ENCODE peak calls at places on chromosomes 11 and 22, in seven cellular contexts. R is neural progenitor cell; X is lung; M is psoas muscle; A is adrenal gland; G is small intestine; P is CD8-positive, alpha-beta T cell. E is an unnamed sample.

GRCh38 chr11:27933992-27934829 is 173.7 kb downstream of the KIF18A start:
- DNase-seq in X (no peak), R (no peak), M (no peak), A (no peak), P (no peak), G (no peak), E (peak; percentile 84)

GRCh38 chr11:118065375-118065774 is 11.5 kb upstream of the TMPRSS4 start:
- DNase-seq in X (no peak), R (no peak), P (no peak), G (no peak), A (no peak), M (no peak), E (no peak)

GRCh38 chr22:19628038-19628776 is 86.1 kb upstream of the SEPTIN5 start:
- DNase-seq in X (no peak), A (no peak), P (no peak), G (no peak), M (no peak), R (no peak), E (no peak)

GRCh38 chr11:8084352-8084751 is 3.3 kb downstream of the TUB start:
- DNase-seq in G (no peak), M (no peak), A (no peak), R (no peak), X (no peak), P (no peak), E (no peak)

GRCh38 chr11:541433-541885 is 4.1 kb downstream of the LRRC56 start:
- DNase-seq in R (no peak), M (no peak), G (no peak), X (no peak), A (no peak), P (no peak), E (no peak)

GRCh38 chr22:27022741-27023373 is 365.5 kb downstream of the MIAT start:
- DNase-seq in G (no peak), A (no peak), X (no peak), M (no peak), P (no peak), R (peak; percentile 8), E (no peak)

GRCh38 chr11:12066799-12067508 is 43.4 kb upstream of the MICAL2 start:
- DNase-seq in G (peak; percentile 56), P (no peak), M (peak; percentile 58), R (peak; percentile 48), A (no peak), X (peak; percentile 66), E (peak; percentile 71)

GRCh38 chr11:19905280-19905853 is 192.7 kb downstream of the NAV2 start:
- DNase-seq in M (no peak), R (peak; percentile 55), G (peak; percentile 20), A (peak; percentile 6), X (no peak), P (no peak), E (peak; percentile 76)

GRCh38 chr22:20438678-20439492 is 1.3 kb upstream of the SCARF2 start:
- DNase-seq in P (no peak), A (no peak), M (no peak), X (no peak), G (no peak), R (peak; percentile 42), E (no peak)

GRCh38 chr11:67389477-67389876 is 2.3 kb upstream of the RAD9A start:
- DNase-seq in R (peak; percentile 66), A (peak; percentile 44), P (no peak), X (no peak), G (no peak), M (no peak), E (no peak)

GRCh38 chr11:86245369-86246292 is 1.1 kb downstream of the EED start:
- DNase-seq in R (peak; percentile 48), G (peak; percentile 34), P (peak; percentile 4), A (no peak), M (no peak), X (no peak), E (peak; percentile 13)

GRCh38 chr11:10899542-10899830 is 41.6 kb upstream of the ZBED5 start:
- DNase-seq in A (no peak), P (no peak), R (no peak), M (peak; percentile 52), X (peak; percentile 58), G (peak; percentile 37), E (no peak)

GRCh38 chr11:27216268-27217149 is 146.5 kb downstream of the CCDC34 start:
- DNase-seq in X (no peak), A (peak; percentile 87), R (no peak), M (peak; percentile 65), G (no peak), P (no peak), E (peak; percentile 54)

GRCh38 chr11:32949739-32950138 is 57.1 kb downstream of the QSER1 start:
- DNase-seq in P (no peak), X (no peak), A (no peak), G (no peak), M (no peak), R (no peak), E (no peak)

GRCh38 chr11:117916956-117917355 is 12.2 kb downstream of the TMPRSS13 start:
- DNase-seq in A (no peak), X (no peak), R (no peak), M (no peak), G (no peak), P (no peak), E (no peak)

GRCh38 chr22:26471522-26471921 is 12.1 kb downstream of the HPS4 start:
- DNase-seq in R (no peak), X (no peak), G (no peak), M (peak; percentile 56), P (no peak), A (no peak), E (peak; percentile 39)

GRCh38 chr11:108886608-108887007 is 221.7 kb downstream of the DDX10 start:
- DNase-seq in G (no peak), X (no peak), A (no peak), P (no peak), M (no peak), R (no peak), E (peak; percentile 70)

GRCh38 chr11:19511413-19512183 is 201.0 kb upstream of the NAV2 start:
- DNase-seq in A (peak; percentile 9), X (peak; percentile 36), R (no peak), M (peak; percentile 37), G (no peak), P (no peak), E (peak; percentile 35)

GRCh38 chr11:87851234-87851633 is 324.0 kb downstream of the RAB38 start:
- DNase-seq in G (no peak), M (no peak), R (no peak), P (no peak), X (no peak), A (no peak), E (peak; percentile 6)

GRCh38 chr11:85133636-85134035 is 493.5 kb downstream of the DLG2 start:
- DNase-seq in X (no peak), R (peak; percentile 63), A (no peak), G (no peak), P (no peak), M (no peak), E (no peak)

DNA sequence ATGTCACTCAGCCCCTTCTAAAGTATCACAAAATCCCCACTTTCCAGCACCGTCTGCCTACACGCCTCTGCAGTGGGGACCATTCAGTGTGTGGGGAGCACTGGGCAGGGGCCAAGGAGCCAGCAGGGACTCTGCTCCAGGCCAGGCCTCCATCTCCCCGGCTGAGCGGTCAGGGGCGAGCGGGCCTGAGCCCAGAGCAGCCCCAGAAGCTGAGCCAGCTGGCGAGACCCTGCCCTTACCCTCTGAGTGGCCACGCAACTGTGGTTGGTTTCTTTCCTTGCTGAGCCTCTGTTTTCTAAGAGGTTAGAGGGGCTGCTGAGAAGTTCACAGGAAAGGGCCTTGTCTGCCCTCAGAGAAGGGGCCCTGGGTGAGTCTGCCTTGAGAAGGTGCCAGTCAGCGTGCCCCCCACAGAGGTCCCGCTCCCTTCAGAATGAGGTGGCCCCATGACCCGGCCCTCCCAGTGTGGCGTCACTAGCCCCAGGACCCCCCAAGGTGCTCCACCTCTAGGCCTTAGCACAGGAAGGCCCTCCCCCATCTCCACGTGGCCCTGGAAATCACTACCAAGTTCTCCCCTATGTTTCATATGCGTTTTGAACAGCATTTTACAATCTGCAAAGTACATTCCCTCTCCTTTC is 46.9 kb downstream of the WNT11 start:
- DNase-seq in P (no peak), X (no peak), A (no peak), R (no peak), G (no peak), M (no peak), E (no peak)
- H3K4me3 ChIP-seq in P (no peak overlapping the region), X (no peak overlapping the region), A (no peak overlapping the region), R (no peak overlapping the region), G (no peak overlapping the region), M (no peak overlapping the region), E (no peak overlapping the region)

DNA sequence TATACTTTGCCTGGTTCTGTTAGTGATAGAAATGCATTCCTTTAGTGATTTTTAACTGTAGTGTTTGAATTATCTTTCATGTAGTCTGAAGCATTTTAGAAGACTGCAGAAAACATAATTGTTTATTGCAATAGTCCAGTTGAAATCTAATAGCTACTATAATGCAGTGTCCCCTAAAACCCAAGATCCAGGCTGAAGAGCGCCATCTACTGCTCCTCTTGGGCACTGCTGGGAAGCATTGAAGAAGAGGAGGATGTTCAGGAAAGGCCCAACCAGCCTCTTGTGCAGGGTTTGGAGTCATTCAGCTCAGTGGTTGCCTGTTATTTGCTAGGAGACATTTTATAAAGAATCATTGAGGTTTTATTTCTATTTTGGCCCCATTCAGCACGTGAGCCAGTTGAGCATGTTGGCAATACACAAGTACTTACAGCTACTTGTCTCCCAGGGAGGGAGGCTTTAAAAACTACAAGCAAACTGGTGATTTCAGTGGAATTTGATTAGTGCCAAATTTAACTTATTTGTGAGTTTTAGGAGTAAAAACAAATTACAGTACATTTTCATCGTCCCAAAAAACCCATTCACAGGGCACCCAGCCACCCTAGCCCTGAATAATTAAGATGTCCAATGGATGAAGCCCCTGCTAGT is 74.9 kb upstream of the HORMAD2 start:
- DNase-seq in G (peak; percentile 79), A (peak; percentile 77), R (peak; percentile 71), P (peak; percentile 42), X (peak; percentile 61), M (peak; percentile 73), E (peak; percentile 82)
- H3K4me3 ChIP-seq in G (no peak overlapping the region), A (no peak overlapping the region), R (no peak overlapping the region), P (no peak overlapping the region), X (no peak overlapping the region), M (no peak overlapping the region), E (no peak overlapping the region)

GRCh38 chr11:72721276-72721675 is 30.9 kb downstream of the ARAP1 start:
- DNase-seq in A (no peak), X (no peak), R (no peak), M (no peak), P (no peak), G (no peak), E (no peak)
- H3K4me3 ChIP-seq in A (peak overlapping the region; percentile 67), X (peak overlapping the region; percentile 41), R (no peak overlapping the region), M (peak overlapping the region; percentile 76), P (peak overlapping the region; percentile 89), G (peak overlapping the region; percentile 50), E (peak overlapping the region; percentile 62)

GRCh38 chr11:64314805-64315561 is 2.4 kb downstream of the TRMT112 start:
- DNase-seq in R (no peak), G (no peak), X (no peak), P (no peak), M (no peak), A (no peak), E (no peak)

GRCh38 chr11:64317325-64317960 is at the start of gene TRMT112:
- DNase-seq in A (peak; percentile 99), G (peak; percentile 99), M (peak; percentile 96), P (peak; percentile 95), R (peak; percentile 95), X (peak; percentile 98), E (peak; percentile 99)

GRCh38 chr11:64312947-64313346 is 4.4 kb downstream of the TRMT112 start:
- DNase-seq in R (no peak), A (no peak), G (no peak), M (no peak), P (no peak), X (no peak), E (no peak)

GRCh38 chr11:64314146-64314804 is 3.1 kb downstream of the TRMT112 start:
- DNase-seq in G (no peak), R (no peak), M (no peak), A (no peak), P (no peak), X (no peak), E (no peak)

GRCh38 chr11:64313491-64314145 is 3.7 kb downstream of the TRMT112 start:
- DNase-seq in G (no peak), R (no peak), X (no peak), P (no peak), A (peak; percentile 70), M (peak; percentile 80), E (no peak)
- H3K4me3 ChIP-seq in G (no peak overlapping the region), R (no peak overlapping the region), X (no peak overlapping the region), P (no peak overlapping the region), A (no peak overlapping the region), M (peak overlapping the region; percentile 46), E (no peak overlapping the region)